ENCODE peak calls at places on chromosomes 12 and 14, in six cellular contexts. One of them, this sample, is unnamed.
A peak's percentile ranks its signal among the peaks of the same experiment; 100 is the strongest.

GRCh38 chr12:122825773-122826724 is 9.2 kb upstream of the HIP1R start:
- DNase-seq in NCI-H748 treated with DMSO at 0.1 percent for 48 hours: peak; percentile 30
- DNase-seq in RWPE1: peak; percentile 34
- DNase-seq in stimulated activated CD4-positive, alpha-beta T cell treated with anti-CD3 and anti-CD28 coated beads, Interleukin-4, amount 100 ng/mL, for 1 hour: no peak
- DNase-seq in lung microvascular endothelial cell: no peak
- DNase-seq in CD4-positive, alpha-beta T cell: no peak
- DNase-seq in this sample: no peak

GRCh38 chr14:63282997-63283396 is 35.7 kb downstream of the GPHB5 start:
- DNase-seq in RWPE1: no peak
- DNase-seq in NCI-H748 treated with DMSO at 0.1 percent for 48 hours: no peak
- DNase-seq in CD4-positive, alpha-beta T cell: no peak
- DNase-seq in stimulated activated CD4-positive, alpha-beta T cell treated with anti-CD3 and anti-CD28 coated beads, Interleukin-4, amount 100 ng/mL, for 1 hour: no peak
- DNase-seq in lung microvascular endothelial cell: no peak
- DNase-seq in this sample: no peak

GRCh38 chr14:73289729-73290128 is 52.4 kb downstream of the PAPLN start:
- DNase-seq in RWPE1: no peak
- DNase-seq in lung microvascular endothelial cell: no peak
- DNase-seq in CD4-positive, alpha-beta T cell: no peak
- DNase-seq in NCI-H748 treated with DMSO at 0.1 percent for 48 hours: no peak
- DNase-seq in stimulated activated CD4-positive, alpha-beta T cell treated with anti-CD3 and anti-CD28 coated beads, Interleukin-4, amount 100 ng/mL, for 1 hour: no peak
- DNase-seq in this sample: no peak

GRCh38 chr14:70981005-70981952 is 74.0 kb downstream of the PCNX1 start:
- DNase-seq in RWPE1: no peak
- DNase-seq in lung microvascular endothelial cell: peak; percentile 48
- DNase-seq in NCI-H748 treated with DMSO at 0.1 percent for 48 hours: no peak
- DNase-seq in CD4-positive, alpha-beta T cell: no peak
- DNase-seq in stimulated activated CD4-positive, alpha-beta T cell treated with anti-CD3 and anti-CD28 coated beads, Interleukin-4, amount 100 ng/mL, for 1 hour: no peak
- DNase-seq in this sample: peak; percentile 62

GRCh38 chr12:56101045-56101444 is 3.3 kb upstream of the PA2G4 start:
- DNase-seq in CD4-positive, alpha-beta T cell: no peak
- DNase-seq in stimulated activated CD4-positive, alpha-beta T cell treated with anti-CD3 and anti-CD28 coated beads, Interleukin-4, amount 100 ng/mL, for 1 hour: no peak
- DNase-seq in lung microvascular endothelial cell: no peak
- DNase-seq in NCI-H748 treated with DMSO at 0.1 percent for 48 hours: no peak
- DNase-seq in RWPE1: no peak
- DNase-seq in this sample: no peak

GRCh38 chr14:94051115-94051514 is 25.0 kb downstream of the OTUB2 start:
- DNase-seq in RWPE1: no peak
- DNase-seq in CD4-positive, alpha-beta T cell: no peak
- DNase-seq in stimulated activated CD4-positive, alpha-beta T cell treated with anti-CD3 and anti-CD28 coated beads, Interleukin-4, amount 100 ng/mL, for 1 hour: no peak
- DNase-seq in NCI-H748 treated with DMSO at 0.1 percent for 48 hours: no peak
- DNase-seq in lung microvascular endothelial cell: peak; percentile 65
- DNase-seq in this sample: peak; percentile 35

GRCh38 chr12:6569786-6570185 is 1.7 kb upstream of the NOP2 start:
- DNase-seq in lung microvascular endothelial cell: no peak
- DNase-seq in RWPE1: no peak
- DNase-seq in CD4-positive, alpha-beta T cell: no peak
- DNase-seq in stimulated activated CD4-positive, alpha-beta T cell treated with anti-CD3 and anti-CD28 coated beads, Interleukin-4, amount 100 ng/mL, for 1 hour: no peak
- DNase-seq in NCI-H748 treated with DMSO at 0.1 percent for 48 hours: no peak
- DNase-seq in this sample: no peak

GRCh38 chr14:101880016-101880297 is 84.4 kb upstream of the DYNC1H1 start:
- DNase-seq in NCI-H748 treated with DMSO at 0.1 percent for 48 hours: no peak
- DNase-seq in CD4-positive, alpha-beta T cell: no peak
- DNase-seq in stimulated activated CD4-positive, alpha-beta T cell treated with anti-CD3 and anti-CD28 coated beads, Interleukin-4, amount 100 ng/mL, for 1 hour: no peak
- DNase-seq in lung microvascular endothelial cell: no peak
- DNase-seq in RWPE1: no peak
- DNase-seq in this sample: no peak

GRCh38 chr12:1634590-1635191 is 5.7 kb downstream of the WNT5B start:
- DNase-seq in stimulated activated CD4-positive, alpha-beta T cell treated with anti-CD3 and anti-CD28 coated beads, Interleukin-4, amount 100 ng/mL, for 1 hour: peak; percentile 68
- DNase-seq in lung microvascular endothelial cell: peak; percentile 79
- DNase-seq in RWPE1: peak; percentile 62
- DNase-seq in CD4-positive, alpha-beta T cell: peak; percentile 64
- DNase-seq in NCI-H748 treated with DMSO at 0.1 percent for 48 hours: no peak
- DNase-seq in this sample: peak; percentile 61

GRCh38 chr12:49277466-49277865 is 12.6 kb downstream of the TUBA1C start:
- DNase-seq in CD4-positive, alpha-beta T cell: no peak
- DNase-seq in stimulated activated CD4-positive, alpha-beta T cell treated with anti-CD3 and anti-CD28 coated beads, Interleukin-4, amount 100 ng/mL, for 1 hour: no peak
- DNase-seq in RWPE1: no peak
- DNase-seq in NCI-H748 treated with DMSO at 0.1 percent for 48 hours: no peak
- DNase-seq in lung microvascular endothelial cell: no peak
- DNase-seq in this sample: no peak

GRCh38 chr14:69092840-69093422 is 60.0 kb downstream of the DCAF5 start:
- DNase-seq in lung microvascular endothelial cell: no peak
- DNase-seq in stimulated activated CD4-positive, alpha-beta T cell treated with anti-CD3 and anti-CD28 coated beads, Interleukin-4, amount 100 ng/mL, for 1 hour: no peak
- DNase-seq in RWPE1: no peak
- DNase-seq in CD4-positive, alpha-beta T cell: no peak
- DNase-seq in NCI-H748 treated with DMSO at 0.1 percent for 48 hours: no peak
- DNase-seq in this sample: no peak

GRCh38 chr12:12715459-12716150 is 1.6 kb upstream of the CDKN1B start:
- DNase-seq in stimulated activated CD4-positive, alpha-beta T cell treated with anti-CD3 and anti-CD28 coated beads, Interleukin-4, amount 100 ng/mL, for 1 hour: peak; percentile 46
- DNase-seq in CD4-positive, alpha-beta T cell: no peak
- DNase-seq in NCI-H748 treated with DMSO at 0.1 percent for 48 hours: no peak
- DNase-seq in RWPE1: no peak
- DNase-seq in lung microvascular endothelial cell: peak; percentile 53
- DNase-seq in this sample: peak; percentile 27

GRCh38 chr12:89346741-89347324 is 5.5 kb downstream of the DUSP6 start:
- DNase-seq in stimulated activated CD4-positive, alpha-beta T cell treated with anti-CD3 and anti-CD28 coated beads, Interleukin-4, amount 100 ng/mL, for 1 hour: no peak
- DNase-seq in lung microvascular endothelial cell: peak; percentile 99
- DNase-seq in RWPE1: peak; percentile 3
- DNase-seq in CD4-positive, alpha-beta T cell: no peak
- DNase-seq in NCI-H748 treated with DMSO at 0.1 percent for 48 hours: no peak
- DNase-seq in this sample: peak; percentile 99

GRCh38 chr12:14868916-14869315 is 16.7 kb downstream of the MGP start:
- DNase-seq in RWPE1: no peak
- DNase-seq in NCI-H748 treated with DMSO at 0.1 percent for 48 hours: no peak
- DNase-seq in stimulated activated CD4-positive, alpha-beta T cell treated with anti-CD3 and anti-CD28 coated beads, Interleukin-4, amount 100 ng/mL, for 1 hour: no peak
- DNase-seq in lung microvascular endothelial cell: no peak
- DNase-seq in CD4-positive, alpha-beta T cell: no peak
- DNase-seq in this sample: no peak

GRCh38 chr14:101562659-101563351 is 1.5 kb downstream of the DIO3 start:
- DNase-seq in stimulated activated CD4-positive, alpha-beta T cell treated with anti-CD3 and anti-CD28 coated beads, Interleukin-4, amount 100 ng/mL, for 1 hour: no peak
- DNase-seq in lung microvascular endothelial cell: no peak
- DNase-seq in CD4-positive, alpha-beta T cell: no peak
- DNase-seq in RWPE1: no peak
- DNase-seq in NCI-H748 treated with DMSO at 0.1 percent for 48 hours: peak; percentile 40
- DNase-seq in this sample: no peak

GRCh38 chr12:92769124-92769901 is 66.5 kb downstream of the PLEKHG7 start:
- DNase-seq in lung microvascular endothelial cell: peak; percentile 91
- DNase-seq in RWPE1: no peak
- DNase-seq in CD4-positive, alpha-beta T cell: no peak
- DNase-seq in stimulated activated CD4-positive, alpha-beta T cell treated with anti-CD3 and anti-CD28 coated beads, Interleukin-4, amount 100 ng/mL, for 1 hour: no peak
- DNase-seq in NCI-H748 treated with DMSO at 0.1 percent for 48 hours: no peak
- DNase-seq in this sample: peak; percentile 86

GRCh38 chr12:109422251-109422650 is 54.8 kb downstream of the KCTD10 start:
- DNase-seq in stimulated activated CD4-positive, alpha-beta T cell treated with anti-CD3 and anti-CD28 coated beads, Interleukin-4, amount 100 ng/mL, for 1 hour: no peak
- DNase-seq in RWPE1: no peak
- DNase-seq in NCI-H748 treated with DMSO at 0.1 percent for 48 hours: no peak
- DNase-seq in lung microvascular endothelial cell: no peak
- DNase-seq in CD4-positive, alpha-beta T cell: no peak
- DNase-seq in this sample: no peak

GRCh38 chr12:88658009-88658408 is 77.7 kb upstream of the KITLG start:
- DNase-seq in NCI-H748 treated with DMSO at 0.1 percent for 48 hours: peak; percentile 46
- DNase-seq in stimulated activated CD4-positive, alpha-beta T cell treated with anti-CD3 and anti-CD28 coated beads, Interleukin-4, amount 100 ng/mL, for 1 hour: no peak
- DNase-seq in lung microvascular endothelial cell: peak; percentile 17
- DNase-seq in CD4-positive, alpha-beta T cell: no peak
- DNase-seq in RWPE1: no peak
- DNase-seq in this sample: no peak

GRCh38 chr12:108309674-108310312 is 29.3 kb downstream of the CMKLR1 start:
- DNase-seq in RWPE1: no peak
- DNase-seq in lung microvascular endothelial cell: no peak
- DNase-seq in CD4-positive, alpha-beta T cell: no peak
- DNase-seq in NCI-H748 treated with DMSO at 0.1 percent for 48 hours: no peak
- DNase-seq in stimulated activated CD4-positive, alpha-beta T cell treated with anti-CD3 and anti-CD28 coated beads, Interleukin-4, amount 100 ng/mL, for 1 hour: no peak
- DNase-seq in this sample: no peak